ENCODE peak calls at places on chromosomes 11 and 22, in four cellular contexts. A, Z, Y and I are unnamed samples.

GRCh38 chr22:37454857-37455686 is 27.8 kb upstream of the ELFN2 start:
- DNase-seq in Y (peak), A (no peak), Z (no peak), I (no peak)

GRCh38 chr22:41596776-41597634 is 7.4 kb upstream of the PMM1 start:
- DNase-seq in A (peak), Y (peak), Z (peak), I (no peak)

GRCh38 chr11:57619331-57619730 is 21.8 kb downstream of the SERPING1 start:
- DNase-seq in Y (no peak), Z (no peak), A (no peak), I (no peak)

GRCh38 chr11:35907648-35908431 is 36.0 kb upstream of the LDLRAD3 start:
- DNase-seq in A (no peak), Y (no peak), Z (peak), I (peak)

GRCh38 chr11:86374586-86374985 is at the start of gene CCDC81:
- DNase-seq in A (no peak), Z (no peak), Y (no peak), I (no peak)

GRCh38 chr11:130599073-130599654 is 150.7 kb downstream of the ADAMTS15 start:
- DNase-seq in Y (peak), Z (peak), A (peak), I (no peak)

GRCh38 chr11:58739725-58740430 is 8.1 kb upstream of the GLYAT start:
- DNase-seq in Y (no peak), A (no peak), Z (no peak), I (no peak)

GRCh38 chr11:44894217-44894617 is 56.5 kb downstream of the TP53I11 start:
- DNase-seq in A (peak), Z (peak), Y (peak), I (no peak)

GRCh38 chr22:19843107-19843856 is 11.4 kb downstream of the GNB1L start:
- DNase-seq in Z (peak), Y (peak), A (no peak), I (no peak)

GRCh38 chr11:111379500-111380136 is 543 bp upstream of the POU2AF1 start:
- DNase-seq in A (no peak), Z (no peak), Y (no peak), I (no peak)

GRCh38 chr11:75262436-75262835 is 21.9 kb downstream of the TPBGL start:
- DNase-seq in Y (no peak), A (peak), Z (peak), I (no peak)

GRCh38 chr22:37155971-37156370 is 6.3 kb upstream of the IL2RB start:
- DNase-seq in Z (no peak), A (no peak), Y (no peak), I (no peak)

GRCh38 chr11:135069884-135070283 is 657.8 kb upstream of the B3GAT1 start:
- DNase-seq in A (no peak), Z (no peak), Y (no peak), I (no peak)

GRCh38 chr22:25366408-25366807 is 147.0 kb downstream of the CRYBB2 start:
- DNase-seq in A (no peak), Y (no peak), Z (no peak), I (no peak)
- TF ChIP-seq EP300 in A (no peak), Y (no peak), Z (no peak), I (no peak)

DNA sequence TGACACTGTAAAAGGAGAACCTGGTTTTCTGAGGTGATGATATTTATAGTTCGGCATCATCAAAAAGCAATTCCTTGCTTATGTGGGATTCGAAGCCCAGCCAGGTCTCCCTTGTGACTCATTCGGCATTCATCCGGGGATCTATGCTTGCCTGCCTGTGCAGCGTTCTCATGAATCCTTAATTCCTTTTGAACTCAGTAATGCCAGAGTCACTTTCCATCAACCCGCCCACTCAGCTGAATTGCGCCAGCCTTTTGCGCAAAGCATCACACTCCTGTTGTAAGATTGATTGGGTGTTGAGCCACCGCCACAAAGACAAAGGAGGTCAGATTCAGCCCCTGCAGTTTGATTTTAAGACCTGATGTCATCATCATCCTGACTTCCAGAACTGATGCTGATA is 128.6 kb downstream of the SLC17A6 start:
- DNase-seq in Z (no peak), Y (no peak), A (no peak), I (no peak)
- TF ChIP-seq POLR2AphosphoS5 in Z (no peak), Y (no peak), A (no peak), I (no peak)

DNA sequence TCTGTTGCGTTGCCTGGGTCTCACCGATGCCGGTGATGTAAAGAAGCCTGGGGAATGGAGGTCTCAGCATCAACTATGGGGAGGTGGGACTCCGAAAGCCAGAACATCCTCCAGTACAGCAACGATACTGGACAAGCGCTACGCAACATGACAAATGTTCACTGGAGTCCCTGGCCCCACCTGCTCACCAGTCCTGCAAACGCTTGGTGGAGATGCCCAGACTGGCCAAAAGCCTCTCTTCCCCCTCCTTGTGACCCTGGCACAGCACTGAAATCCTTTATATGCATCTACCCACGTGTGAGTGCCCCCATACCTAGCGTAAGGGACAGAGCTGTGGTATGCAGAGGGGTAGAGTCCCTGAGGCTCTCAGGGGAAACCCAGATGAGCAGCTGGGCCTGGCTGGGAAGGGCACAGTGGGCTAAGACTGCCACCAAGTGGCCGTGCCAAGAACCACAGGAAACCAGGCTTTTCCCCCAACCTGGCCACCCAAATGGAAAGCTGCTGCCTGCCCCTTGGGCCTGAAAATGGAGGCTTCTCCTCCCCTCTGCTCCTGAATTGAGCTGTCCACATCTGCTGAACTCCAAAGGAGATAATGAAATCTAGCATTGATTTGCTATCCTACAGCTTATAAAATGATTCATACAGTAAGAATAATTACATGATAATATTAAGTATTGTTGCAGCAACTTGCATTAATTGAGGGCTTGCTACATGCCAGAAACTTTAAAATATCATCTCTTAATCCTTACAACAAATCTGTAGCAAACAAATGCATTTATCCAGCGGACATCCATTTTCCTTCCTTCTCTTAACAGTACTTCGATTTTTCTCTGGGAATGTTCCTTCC is 24.8 kb upstream of the TTC12 start:
- DNase-seq in Z (peak), Y (peak), A (peak), I (no peak)
- TF ChIP-seq EP300 in Z (no peak), Y (no peak), A (no peak), I (no peak)

GRCh38 chr11:118895093-118896039 is 11.7 kb downstream of the CXCR5 start:
- DNase-seq in Y (no peak), Z (no peak), A (peak), I (no peak)
- TF ChIP-seq POLR2AphosphoS5 in Y (peak), Z (no peak), A (peak), I (no peak)

GRCh38 chr11:16527525-16528246 is 171.3 kb upstream of the SOX6 start:
- DNase-seq in Z (no peak), Y (no peak), A (no peak), I (no peak)

GRCh38 chr11:16526947-16527346 is 170.6 kb upstream of the SOX6 start:
- DNase-seq in A (no peak), Z (no peak), Y (no peak), I (no peak)

DNA sequence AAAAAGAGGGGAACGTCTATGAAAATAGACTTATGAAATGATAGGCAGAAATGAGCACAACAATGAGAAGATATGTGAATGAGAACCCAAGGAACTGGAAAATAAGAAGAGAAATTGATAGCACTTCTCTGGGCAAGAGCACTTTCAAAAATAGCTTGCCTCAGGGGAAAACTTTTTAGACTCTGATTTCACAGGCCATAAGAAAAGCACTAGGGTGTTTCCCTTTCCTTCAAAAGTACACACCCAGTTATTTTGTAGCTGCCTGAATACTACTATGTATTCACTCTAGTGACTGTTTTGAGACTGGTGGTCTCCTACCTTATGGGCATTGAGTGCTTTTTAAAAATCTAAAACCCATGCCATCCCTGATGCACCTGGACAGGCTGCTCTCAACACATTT is 172.3 kb upstream of the SOX6 start:
- DNase-seq in A (no peak), Y (no peak), Z (no peak), I (no peak)
- TF ChIP-seq EP300 in A (no peak), Y (no peak), Z (no peak), I (no peak)